ENCODE peak calls at places on chromosome 10, in nine cellular contexts. F is type B pancreatic cell, C is endothelial cell, R is GM20000, U is uterus, H is tibial artery, Z is cardiac muscle cell, K is tibial nerve, Q is transverse colon. L is an unnamed sample.

GRCh38 chr10:21733710-21734109 is 199.7 kb downstream of the MLLT10 start:
- DNase-seq in Q (no peak), F (no peak), H (no peak), Z (no peak), R (no peak), C (no peak), K (no peak), U (no peak), L (no peak)

GRCh38 chr10:79022565-79023488 is 45.9 kb upstream of the ZMIZ1 start:
- DNase-seq in K (no peak), F (no peak), C (no peak), U (no peak), Z (peak; percentile 90), Q (peak; percentile 28), R (peak; percentile 53), H (peak; percentile 49), L (no peak)

GRCh38 chr10:116278832-116279231 is 5.8 kb upstream of the GFRA1 start:
- DNase-seq in Z (no peak), K (no peak), R (no peak), C (no peak), U (no peak), Q (no peak), F (no peak), H (no peak), L (no peak)

GRCh38 chr10:96268341-96268909 is 2.9 kb downstream of the BLNK start:
- DNase-seq in Z (no peak), F (no peak), U (no peak), R (no peak), C (no peak), H (no peak), K (no peak), Q (no peak), L (no peak)

GRCh38 chr10:71331736-71332135 is 12.7 kb downstream of the SLC29A3 start:
- DNase-seq in Z (no peak), U (no peak), F (no peak), C (no peak), Q (no peak), K (no peak), H (no peak), R (no peak), L (no peak)

GRCh38 chr10:85784792-85785191 is 581.8 kb downstream of the GRID1 start:
- DNase-seq in C (no peak), H (no peak), Z (no peak), K (no peak), R (no peak), Q (no peak), F (no peak), U (no peak), L (no peak)

GRCh38 chr10:73915206-73915851 is 4.4 kb downstream of the PLAU start:
- DNase-seq in Q (no peak), C (no peak), Z (no peak), U (no peak), R (no peak), F (no peak), K (no peak), H (no peak), L (no peak)

GRCh38 chr10:77252380-77252779 is 385.2 kb downstream of the KCNMA1 start:
- DNase-seq in H (no peak), C (no peak), Z (no peak), Q (no peak), K (no peak), F (no peak), R (no peak), U (no peak), L (no peak)

GRCh38 chr10:47024046-47024322 is 112.8 kb downstream of the PTPN20 start:
- DNase-seq in U (no peak), Q (no peak), F (no peak), K (no peak), C (no peak), H (no peak), Z (no peak), R (no peak), L (no peak)

DNA sequence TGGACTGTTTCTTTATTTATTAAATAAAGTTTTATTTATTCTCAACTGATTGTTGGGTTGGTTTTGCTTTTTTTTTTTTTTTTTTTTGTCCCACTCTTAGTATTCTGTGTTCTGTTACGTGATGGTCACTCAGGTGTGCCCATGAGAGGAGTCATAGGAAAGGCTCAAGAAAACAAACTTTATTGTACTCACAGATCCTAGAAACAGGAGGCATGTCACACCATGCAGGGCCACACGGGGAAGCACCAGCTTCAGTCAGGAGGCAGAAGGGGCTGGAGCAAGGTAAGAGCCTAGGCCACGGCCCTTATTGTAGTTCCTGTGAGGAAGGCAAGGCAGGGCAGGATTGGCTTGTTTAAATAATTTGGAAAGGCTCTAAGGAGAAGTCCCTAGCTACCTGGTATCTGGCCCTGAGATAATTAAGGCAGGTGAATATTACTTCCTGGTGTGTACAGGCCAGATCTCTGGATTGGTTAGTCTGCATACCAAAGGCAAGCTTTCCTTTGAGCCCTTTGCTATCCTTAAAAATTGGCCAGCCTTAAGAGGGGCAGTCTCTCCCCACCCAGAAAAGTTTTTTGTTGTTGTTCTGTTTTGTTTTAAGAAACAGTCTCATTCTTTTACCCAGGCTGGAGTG is 8.3 kb downstream of the ATOH7 start:
- DNase-seq in R (no peak), F (no peak), C (no peak), Q (peak; percentile 27), K (no peak), H (no peak), Z (no peak), U (no peak), L (no peak)
- TF ChIP-seq CTCF in R (no peak), F (peak; percentile 40), C (no peak), Q (peak; percentile 17), K (no peak), H (no peak), Z (no peak), U (no peak), L (no peak)

GRCh38 chr10:103507235-103508191 is 14.0 kb downstream of the NEURL1 start:
- DNase-seq in K (no peak), R (no peak), H (no peak), Z (no peak), U (no peak), C (no peak), F (no peak), Q (no peak), L (no peak)
- TF ChIP-seq CTCF in K (no peak), R (no peak), H (no peak), Z (no peak), U (no peak), C (no peak), F (no peak), Q (no peak), L (no peak)

GRCh38 chr10:7718685-7719084 is 15.6 kb downstream of the ITIH2 start:
- DNase-seq in Z (no peak), Q (no peak), R (no peak), U (no peak), C (no peak), H (no peak), K (no peak), F (no peak), L (peak; percentile 36)
- TF ChIP-seq CTCF in Z (no peak), Q (no peak), R (no peak), U (no peak), C (no peak), H (no peak), K (no peak), F (no peak), L (no peak)

GRCh38 chr10:99930731-99931550 is 78.8 kb downstream of the DNMBP start:
- DNase-seq in R (no peak), K (no peak), F (no peak), H (no peak), Z (no peak), U (no peak), C (no peak), Q (peak; percentile 89), L (no peak)
- TF ChIP-seq CTCF in R (no peak), K (no peak), F (no peak), H (no peak), Z (no peak), U (no peak), C (no peak), Q (no peak), L (no peak)

GRCh38 chr10:102405632-102406031 is 10.1 kb downstream of the NFKB2 start:
- DNase-seq in K (no peak), Z (no peak), F (no peak), U (no peak), C (no peak), H (no peak), Q (no peak), R (no peak), L (no peak)
- TF ChIP-seq CTCF in K (no peak), Z (no peak), F (no peak), U (no peak), C (no peak), H (no peak), Q (no peak), R (no peak), L (no peak)